ENCODE peak calls at places on chromosomes 13 and 19, in five cellular contexts. A is non-pigmented ciliary epithelial cell, F is caudate nucleus, V is T-helper 2 cell, O is cardiac muscle cell. X is an unnamed sample.
A peak's percentile ranks its signal among the peaks of the same experiment; 100 is the strongest.

GRCh38 chr19:29771708-29772415 is 39.9 kb upstream of the CCNE1 start:
- DNase-seq in F (peak; percentile 12), V (peak; percentile 8), O (peak; percentile 77), A (peak; percentile 1), X (peak; percentile 37)

GRCh38 chr19:16594131-16594586 is 21.9 kb upstream of the SLC35E1 start:
- DNase-seq in F (no peak), V (peak; percentile 76), O (no peak), A (no peak), X (no peak)

GRCh38 chr13:26133851-26134250 is 82.0 kb upstream of the SHISA2 start:
- DNase-seq in V (no peak), A (no peak), F (no peak), O (no peak), X (no peak)

GRCh38 chr13:49218493-49219051 is 1.6 kb upstream of the MLNR start:
- DNase-seq in A (no peak), V (no peak), O (peak; percentile 18), F (no peak), X (no peak)

GRCh38 chr19:29538651-29539050 is 12.9 kb downstream of the VSTM2B start:
- DNase-seq in F (no peak), A (no peak), O (no peak), V (no peak), X (no peak)

GRCh38 chr13:45512148-45512498 is 47.4 kb downstream of the COG3 start:
- DNase-seq in A (no peak), O (no peak), F (no peak), V (no peak), X (no peak)

GRCh38 chr13:26222523-26223046 is 471 bp upstream of the RNF6 start:
- DNase-seq in A (no peak), F (no peak), O (no peak), V (no peak), X (no peak)

GRCh38 chr13:113110048-113110851 is 4.7 kb downstream of the F7 start:
- DNase-seq in F (no peak), O (no peak), A (no peak), V (peak; percentile 15), X (peak; percentile 15)

GRCh38 chr19:45069056-45069455 is 7.2 kb downstream of the ZNF296 start:
- DNase-seq in O (no peak), A (no peak), F (no peak), V (no peak), X (no peak)

GRCh38 chr13:112634102-112634501 is 46.1 kb upstream of the TUBGCP3 start:
- DNase-seq in O (no peak), V (no peak), A (no peak), F (no peak), X (no peak)